ENCODE peak calls at places on chromosomes 7 and 10, in six cellular contexts. Z is testis, U is A549, I is tibial artery, P is cardiac muscle cell, G is mammary epithelial cell. C is an unnamed sample.

GRCh38 chr10:34290412-34291082 is 524.5 kb downstream of the PARD3 start:
- DNase-seq in Z (no peak), U (no peak), I (no peak), P (no peak), G (peak; percentile 63), C (peak; percentile 65)

GRCh38 chr10:126115021-126115610 is 218.8 kb downstream of the FANK1 start:
- DNase-seq in Z (no peak), U (no peak), I (no peak), P (no peak), G (no peak), C (no peak)

GRCh38 chr7:66380285-66380888 is 175.3 kb downstream of the TPST1 start:
- DNase-seq in Z (no peak), U (no peak), I (no peak), P (no peak), G (peak; percentile 67), C (no peak)

GRCh38 chr10:43343126-43343525 is 28.3 kb upstream of the FXYD4 start:
- DNase-seq in Z (no peak), U (no peak), I (no peak), P (no peak), G (no peak), C (no peak)

GRCh38 chr10:106082865-106083264 is 1081.6 kb downstream of the SORCS1 start:
- DNase-seq in Z (no peak), U (no peak), I (no peak), P (no peak), G (no peak), C (no peak)

GRCh38 chr10:13831711-13832110 is 244.9 kb downstream of the PRPF18 start:
- DNase-seq in Z (no peak), U (no peak), I (no peak), P (no peak), G (no peak), C (no peak)

GRCh38 chr7:33757563-33758165 is 147.7 kb upstream of the BMPER start:
- DNase-seq in Z (peak; percentile 80), U (peak; percentile 16), I (no peak), P (peak; percentile 75), G (peak; percentile 10), C (no peak)

GRCh38 chr7:38413784-38414183 is 140.3 kb upstream of the TARP start:
- DNase-seq in Z (no peak), U (no peak), I (no peak), P (no peak), G (no peak), C (no peak)

GRCh38 chr10:61750943-61751471 is 88.3 kb downstream of the CABCOCO1 start:
- DNase-seq in Z (peak; percentile 83), U (peak; percentile 22), I (peak; percentile 66), P (peak; percentile 54), G (peak; percentile 59), C (peak; percentile 13)

GRCh38 chr7:93933190-93933589 is 11.7 kb downstream of the GNG11 start:
- DNase-seq in Z (no peak), U (no peak), I (no peak), P (no peak), G (no peak), C (no peak)

GRCh38 chr7:89104748-89105685 is 309.5 kb upstream of the TEX47 start:
- DNase-seq in Z (no peak), U (no peak), I (no peak), P (no peak), G (no peak), C (no peak)

GRCh38 chr7:98348726-98349474 is 52.0 kb downstream of the BAIAP2L1 start:
- DNase-seq in Z (no peak), U (no peak), I (no peak), P (no peak), G (no peak), C (no peak)

GRCh38 chr7:157900011-157900410 is 563.2 kb downstream of the DNAJB6 start:
- DNase-seq in Z (no peak), U (no peak), I (peak; percentile 33), P (no peak), G (no peak), C (no peak)

GRCh38 chr7:5695037-5695708 is 86.3 kb downstream of the RNF216 start:
- DNase-seq in Z (peak; percentile 67), U (no peak), I (peak; percentile 81), P (no peak), G (peak; percentile 69), C (peak; percentile 80)

GRCh38 chr10:131144711-131145375 is 166.7 kb downstream of the TCERG1L start:
- DNase-seq in Z (no peak), U (no peak), I (no peak), P (no peak), G (no peak), C (no peak)

GRCh38 chr7:128788446-128789412 is 3.0 kb upstream of the CCDC136 start:
- DNase-seq in Z (peak; percentile 32), U (no peak), I (no peak), P (no peak), G (no peak), C (no peak)

GRCh38 chr7:87216701-87217508 is 2.6 kb downstream of the TMEM243 start:
- DNase-seq in Z (no peak), U (no peak), I (no peak), P (no peak), G (no peak), C (no peak)

GRCh38 chr10:70052462-70053211 is at the start of gene MACROH2A2:
- DNase-seq in Z (peak; percentile 83), U (peak; percentile 73), I (peak; percentile 74), P (peak; percentile 85), G (peak; percentile 72), C (no peak)

GRCh38 chr10:102785818-102786217 is 42.1 kb downstream of the WBP1L start:
- DNase-seq in Z (no peak), U (no peak), I (no peak), P (no peak), G (no peak), C (no peak)

GRCh38 chr7:98733036-98733435 is 116.0 kb downstream of the NPTX2 start:
- DNase-seq in Z (peak; percentile 74), U (peak; percentile 71), I (no peak), P (no peak), G (peak; percentile 20), C (no peak)

GRCh38 chr10:107814865-107815487 is 650.5 kb upstream of the SORCS1 start:
- DNase-seq in Z (peak; percentile 82), U (no peak), I (no peak), P (peak; percentile 76), G (peak; percentile 63), C (no peak)

GRCh38 chr7:494906-495305 is 24.7 kb downstream of the PDGFA start:
- DNase-seq in Z (no peak), U (no peak), I (peak; percentile 65), P (no peak), G (no peak), C (no peak)

GRCh38 chr10:98620503-98620902 is 173.8 kb upstream of the HPS1 start:
- DNase-seq in Z (no peak), U (no peak), I (no peak), P (no peak), G (no peak), C (no peak)

GRCh38 chr7:95996174-95996573 is 223.8 kb downstream of the DYNC1I1 start:
- DNase-seq in Z (no peak), U (no peak), I (no peak), P (no peak), G (no peak), C (no peak)

GRCh38 chr7:95989301-95989700 is 216.9 kb downstream of the DYNC1I1 start:
- DNase-seq in Z (peak; percentile 48), U (no peak), I (no peak), P (peak; percentile 67), G (no peak), C (no peak)

GRCh38 chr7:95997632-95998031 is 225.3 kb downstream of the DYNC1I1 start:
- DNase-seq in Z (no peak), U (no peak), I (no peak), P (no peak), G (no peak), C (no peak)

GRCh38 chr7:95996886-95997285 is 224.5 kb downstream of the DYNC1I1 start:
- DNase-seq in Z (no peak), U (no peak), I (no peak), P (no peak), G (no peak), C (no peak)

DNA sequence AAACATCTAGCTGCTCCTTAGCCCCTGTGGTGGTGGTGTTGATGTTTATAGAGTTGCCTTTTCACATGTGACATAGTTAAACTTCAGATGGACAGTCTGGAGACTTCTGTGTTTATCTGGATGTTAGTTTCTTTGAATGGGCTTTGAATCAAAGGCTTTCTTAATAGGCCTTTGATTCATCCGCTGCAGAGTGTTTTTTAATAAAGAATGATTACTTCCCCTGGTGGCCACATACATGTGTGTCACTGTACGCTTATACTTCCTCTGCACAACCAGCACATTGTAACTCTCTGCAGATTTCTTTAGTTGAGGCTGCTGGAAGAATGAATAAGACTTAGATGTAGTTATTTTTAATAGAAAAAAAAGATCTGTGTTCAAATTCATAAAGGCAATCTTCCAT is 221.1 kb downstream of the DYNC1I1 start:
- DNase-seq in Z (no peak), U (no peak), I (no peak), P (no peak), G (no peak), C (no peak)
- TF ChIP-seq CTCF in Z (no peak), U (no peak), I (no peak), P (no peak), G (no peak), C (peak; percentile 7)

GRCh38 chr7:52150952-52151351 is 834.3 kb upstream of the COBL start:
- DNase-seq in Z (no peak), U (no peak), I (no peak), P (no peak), G (no peak), C (no peak)
- H3K27ac ChIP-seq in Z (no peak overlapping the region), U (no peak overlapping the region), I (no peak overlapping the region), P (no peak overlapping the region), G (no peak overlapping the region), C (no peak overlapping the region)

GRCh38 chr7:17062433-17063383 is 180.9 kb upstream of the AGR3 start:
- DNase-seq in Z (no peak), U (no peak), I (no peak), P (no peak), G (no peak), C (no peak)
- TF ChIP-seq CTCF in Z (no peak), U (peak; percentile 35), I (no peak), P (peak; percentile 33), G (peak; percentile 37), C (peak; percentile 43)

GRCh38 chr10:92822964-92823363 is 25.4 kb upstream of the EXOC6 start:
- DNase-seq in Z (no peak), U (no peak), I (no peak), P (no peak), G (no peak), C (no peak)

GRCh38 chr10:92826061-92826460 is 22.3 kb upstream of the EXOC6 start:
- DNase-seq in Z (no peak), U (no peak), I (no peak), P (no peak), G (no peak), C (no peak)

GRCh38 chr10:92826504-92826903 is 21.8 kb upstream of the EXOC6 start:
- DNase-seq in Z (no peak), U (no peak), I (no peak), P (no peak), G (no peak), C (no peak)

DNA sequence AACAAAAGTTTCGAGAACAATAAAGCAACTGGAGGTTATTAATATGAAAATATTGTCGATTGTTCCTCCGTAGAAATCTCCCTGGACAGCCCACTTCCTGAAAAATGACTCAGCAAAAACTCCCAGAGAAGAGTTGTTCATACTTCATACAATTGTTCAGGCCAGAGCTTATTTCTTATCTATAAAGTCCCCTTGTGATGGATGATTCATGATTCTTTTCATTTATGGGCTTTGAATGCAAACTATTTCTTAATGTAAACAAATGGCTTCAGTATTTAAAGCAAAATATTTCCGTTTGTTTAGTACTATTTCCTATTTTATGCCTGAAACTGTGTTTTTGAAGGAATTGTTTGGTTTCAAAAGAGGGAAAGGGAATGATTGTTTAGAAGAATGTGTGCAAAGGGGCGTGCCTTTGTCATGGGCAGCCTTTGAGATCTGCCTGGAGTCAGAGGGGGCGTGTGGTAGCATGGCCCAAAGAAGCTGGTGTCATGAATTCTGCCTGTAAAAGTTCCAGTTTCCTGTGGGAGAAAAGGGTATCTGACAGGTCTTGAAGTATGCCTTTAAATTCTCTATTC is 26.2 kb upstream of the EXOC6 start:
- DNase-seq in Z (no peak), U (peak; percentile 69), I (no peak), P (no peak), G (peak; percentile 84), C (peak; percentile 73)
- H3K27ac ChIP-seq in Z (no peak overlapping the region), U (peak overlapping the region; percentile 88), I (no peak overlapping the region), P (no peak overlapping the region), G (peak overlapping the region; percentile 66), C (peak overlapping the region; percentile 92)

C was measured in AG04450.